ENCODE peak calls at places on chromosomes 13 and 19, in seven cellular contexts. S, Z, W, H, F, V and B are unnamed samples.
A peak's percentile ranks its signal among the peaks of the same experiment; 100 is the strongest.

GRCh38 chr19:29308977-29309520 is 96.1 kb upstream of the UQCRFS1 start:
- DNase-seq in S (peak; percentile 60), Z (no peak), W (no peak), H (no peak), F (no peak), V (no peak), B (no peak)

GRCh38 chr19:1286859-1287621 is 1.4 kb downstream of the EFNA2 start:
- DNase-seq in S (no peak), Z (no peak), W (no peak), H (no peak), F (no peak), V (peak; percentile 90), B (no peak)

GRCh38 chr13:82847595-82847994 is 1034.7 kb downstream of the SLITRK1 start:
- DNase-seq in S (no peak), Z (no peak), W (no peak), H (no peak), F (no peak), V (no peak), B (peak; percentile 2)

GRCh38 chr13:27476943-27477681 is 26.7 kb upstream of the MTIF3 start:
- DNase-seq in S (no peak), Z (no peak), W (peak; percentile 76), H (no peak), F (no peak), V (no peak), B (no peak)

GRCh38 chr13:51912511-51913225 is 50.9 kb downstream of the CCDC70 start:
- DNase-seq in S (no peak), Z (no peak), W (no peak), H (no peak), F (no peak), V (no peak), B (no peak)

GRCh38 chr19:14979136-14979497 is 547 bp downstream of the SLC1A6 start:
- DNase-seq in S (no peak), Z (no peak), W (no peak), H (no peak), F (no peak), V (no peak), B (no peak)

GRCh38 chr19:13573268-13573667 is 67.0 kb upstream of the CACNA1A start:
- DNase-seq in S (peak; percentile 45), Z (no peak), W (no peak), H (no peak), F (no peak), V (no peak), B (no peak)

GRCh38 chr13:54301085-54301484 is 1272.5 kb downstream of the OLFM4 start:
- DNase-seq in S (no peak), Z (no peak), W (no peak), H (no peak), F (no peak), V (no peak), B (no peak)

GRCh38 chr13:41457589-41458186 is 338 bp downstream of the RGCC start:
- DNase-seq in S (peak; percentile 62), Z (peak; percentile 52), W (no peak), H (no peak), F (no peak), V (peak; percentile 66), B (no peak)

GRCh38 chr13:112343591-112343990 is 32.6 kb upstream of the SPACA7 start:
- DNase-seq in S (no peak), Z (no peak), W (no peak), H (no peak), F (no peak), V (no peak), B (no peak)

GRCh38 chr19:28324275-28325060 is 888.5 kb downstream of the UQCRFS1 start:
- DNase-seq in S (no peak), Z (no peak), W (no peak), H (no peak), F (no peak), V (no peak), B (no peak)

GRCh38 chr13:111898956-111899713 is 167.8 kb upstream of the SOX1 start:
- DNase-seq in S (peak; percentile 20), Z (no peak), W (no peak), H (no peak), F (no peak), V (no peak), B (no peak)

GRCh38 chr13:70893832-70894231 is 785.6 kb upstream of the KLHL1 start:
- DNase-seq in S (no peak), Z (no peak), W (no peak), H (no peak), F (peak; percentile 7), V (no peak), B (no peak)

GRCh38 chr13:93446256-93446655 is 219.6 kb downstream of the GPC6 start:
- DNase-seq in S (no peak), Z (no peak), W (no peak), H (no peak), F (no peak), V (no peak), B (no peak)

GRCh38 chr19:54376610-54377009 is 11.9 kb upstream of the LAIR1 start:
- DNase-seq in S (no peak), Z (no peak), W (no peak), H (no peak), F (no peak), V (no peak), B (no peak)

GRCh38 chr13:35478384-35479222 is 2.1 kb upstream of the MAB21L1 start:
- DNase-seq in S (peak; percentile 74), Z (no peak), W (no peak), H (no peak), F (no peak), V (peak; percentile 56), B (no peak)

GRCh38 chr19:28998974-28999373 is 214.0 kb downstream of the UQCRFS1 start:
- DNase-seq in S (no peak), Z (no peak), W (no peak), H (no peak), F (no peak), V (no peak), B (no peak)

GRCh38 chr13:94710881-94711560 is 1.3 kb downstream of the SOX21 start:
- DNase-seq in S (peak; percentile 78), Z (peak; percentile 54), W (no peak), H (no peak), F (no peak), V (peak; percentile 86), B (no peak)

GRCh38 chr19:11480081-11480926 is 542 bp downstream of the ELAVL3 start:
- DNase-seq in S (no peak), Z (no peak), W (no peak), H (no peak), F (no peak), V (peak; percentile 70), B (no peak)

GRCh38 chr13:20825476-20825875 is 51.7 kb upstream of the EEF1AKMT1 start:
- DNase-seq in S (no peak), Z (no peak), W (no peak), H (no peak), F (no peak), V (no peak), B (no peak)

DNA sequence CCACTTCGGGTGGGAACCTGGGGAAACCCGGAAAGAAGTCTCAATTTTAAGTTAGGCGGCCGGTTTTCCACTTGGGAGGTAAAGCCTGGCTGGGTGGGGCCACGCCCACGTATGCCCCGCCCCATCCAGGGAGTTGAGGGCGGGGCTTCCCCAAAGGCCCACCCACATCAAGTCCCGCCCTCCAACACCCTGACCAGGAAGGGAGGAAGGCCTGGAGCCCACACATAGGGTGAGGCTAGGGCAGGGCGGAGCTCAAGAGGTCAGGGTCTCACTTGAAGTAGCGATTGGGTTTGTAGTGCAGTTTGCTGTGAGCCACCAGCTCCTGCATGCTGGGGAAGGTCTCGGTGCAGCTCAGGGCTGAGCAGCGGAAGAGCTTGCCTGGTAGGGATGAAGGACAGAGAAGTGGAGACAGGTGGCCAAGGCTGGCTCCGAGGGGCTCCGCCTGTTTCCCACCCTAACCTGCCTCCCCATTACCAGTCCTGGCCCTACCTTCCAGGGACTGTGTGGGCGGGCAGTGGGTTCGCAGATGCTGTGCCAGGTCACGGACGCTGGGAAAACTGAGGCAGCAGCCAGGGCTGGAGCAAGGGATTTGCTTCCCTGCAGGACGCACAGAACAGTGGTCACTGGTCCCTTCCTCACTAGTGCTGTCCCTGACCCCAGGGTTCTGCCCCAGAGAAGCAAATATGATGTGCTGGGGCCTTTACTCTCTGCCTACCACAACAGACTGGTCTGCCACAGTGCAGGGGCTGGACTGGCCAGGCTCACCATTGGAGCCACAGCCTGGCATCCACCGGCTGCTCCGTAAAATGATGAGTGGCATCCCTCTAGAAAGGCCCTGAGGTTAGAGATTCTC is 1.6 kb downstream of the ZNF414 start:
- DNase-seq in S (peak; percentile 84), Z (peak; percentile 92), W (peak; percentile 60), H (peak; percentile 67), F (no peak), V (peak; percentile 87), B (peak; percentile 80)
- TF ChIP-seq JUND in S (no peak), Z (no peak), W (no peak), H (no peak), F (no peak), V (no peak), B (no peak)

DNA sequence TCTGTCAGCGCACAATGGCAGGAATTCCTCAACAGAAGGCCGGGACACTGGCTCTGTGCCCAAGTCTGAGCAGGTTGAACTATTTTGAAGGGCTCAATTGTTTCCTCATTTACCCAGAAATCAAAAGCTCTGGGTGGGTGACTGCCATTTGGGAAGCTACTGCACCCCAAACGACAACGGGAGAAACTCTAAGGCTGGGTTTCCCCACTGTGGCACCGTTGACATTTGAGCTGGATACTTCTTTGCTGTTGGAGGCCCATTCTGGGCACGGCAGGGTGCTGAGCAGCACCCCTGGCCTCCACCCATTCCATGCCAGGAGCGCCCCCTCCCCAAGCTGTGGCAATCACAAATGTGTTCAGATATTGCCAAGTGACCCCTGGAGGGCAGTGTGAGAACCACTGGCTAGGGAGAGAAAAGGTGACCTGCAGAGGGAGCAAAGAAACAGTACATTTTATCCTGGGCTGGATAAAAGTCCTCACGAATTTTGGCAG is 62.5 kb downstream of the RFX2 start:
- DNase-seq in S (peak; percentile 77), Z (peak; percentile 60), W (peak; percentile 70), H (peak; percentile 31), F (no peak), V (peak; percentile 84), B (peak; percentile 62)
- TF ChIP-seq JUND in S (no peak), Z (no peak), W (no peak), H (no peak), F (no peak), V (no peak), B (no peak)

GRCh38 chr13:49220035-49220855 is at the start of gene MLNR:
- DNase-seq in S (peak; percentile 81), Z (peak; percentile 42), W (peak; percentile 39), H (no peak), F (no peak), V (peak; percentile 86), B (peak; percentile 76)
- TF ChIP-seq JUND in S (no peak), Z (no peak), W (no peak), H (no peak), F (no peak), V (no peak), B (no peak)

DNA sequence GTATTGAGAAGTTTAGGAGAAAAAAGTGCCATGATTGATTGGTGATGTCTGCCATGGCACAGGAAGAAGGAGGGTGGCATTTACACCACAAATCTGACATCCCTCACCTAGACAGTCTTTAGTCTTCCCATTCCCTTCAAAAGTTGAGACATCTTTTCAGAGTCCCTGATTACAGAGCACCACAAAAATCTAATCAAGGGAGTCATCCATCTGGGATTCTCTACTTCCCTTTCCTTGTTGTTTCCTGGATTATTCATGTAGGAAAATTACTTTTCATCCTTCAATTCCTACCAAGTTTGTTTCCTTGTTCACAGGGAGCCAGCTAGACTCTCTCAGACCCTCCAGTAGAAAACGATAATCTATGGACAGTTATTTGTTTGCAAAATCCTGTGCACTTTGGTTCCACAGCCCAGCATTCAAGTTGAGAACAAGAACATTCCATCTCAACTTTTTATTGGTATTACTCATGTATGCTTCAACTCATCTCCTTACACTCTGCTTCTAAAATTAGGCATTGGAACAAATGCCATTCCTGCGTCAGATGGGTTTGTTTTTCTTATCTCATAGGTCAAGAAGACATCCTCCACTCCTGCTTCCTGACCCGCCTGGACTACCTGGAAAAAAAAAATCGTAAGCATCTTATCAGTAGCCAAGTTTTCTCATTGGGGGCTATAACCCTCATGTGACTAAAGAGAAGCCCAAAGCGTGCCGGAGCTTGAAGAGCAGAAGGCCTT is 259.9 kb downstream of the FOXO1 start:
- DNase-seq in S (no peak), Z (no peak), W (peak; percentile 43), H (peak; percentile 26), F (no peak), V (no peak), B (no peak)
- TF ChIP-seq JUND in S (no peak), Z (no peak), W (no peak), H (peak; percentile 23), F (no peak), V (peak; percentile 23), B (no peak)